ENCODE peak calls at places on chromosomes 2 and 18, in six cellular contexts. M is Caco-2; A is NCI-H1092; Y is GM13977; O is breast epithelium; H is stimulated activated CD4-positive, alpha-beta T cell treated with anti-CD3 and anti-CD28 coated beads, Interleukin-15, amount 100 ng/mL, for 24 hours. N is an unnamed sample.

GRCh38 chr2:73859721-73860586 is 31.2 kb downstream of the STAMBP start:
- DNase-seq in M (no peak), A (no peak), Y (no peak), O (no peak), H (peak), N (no peak)

GRCh38 chr2:18380316-18380715 is 180.1 kb downstream of the RDH14 start:
- DNase-seq in M (no peak), A (no peak), Y (no peak), O (no peak), H (no peak), N (no peak)

GRCh38 chr18:49845629-49846252 is 32.4 kb upstream of the ACAA2 start:
- DNase-seq in M (no peak), A (no peak), Y (no peak), O (no peak), H (no peak), N (no peak)

GRCh38 chr2:127611076-127611925 is 34.7 kb upstream of the GPR17 start:
- DNase-seq in M (peak), A (no peak), Y (no peak), O (no peak), H (no peak), N (no peak)

GRCh38 chr2:71546777-71547281 is 93.5 kb downstream of the DYSF start:
- DNase-seq in M (no peak), A (no peak), Y (no peak), O (no peak), H (no peak), N (no peak)

GRCh38 chr2:42977236-42978174 is 185.1 kb upstream of the HAAO start:
- DNase-seq in M (peak), A (no peak), Y (no peak), O (peak), H (no peak), N (no peak)

GRCh38 chr18:13216732-13217465 is 1.7 kb upstream of the LDLRAD4 start:
- DNase-seq in M (no peak), A (peak), Y (peak), O (no peak), H (peak), N (no peak)

GRCh38 chr2:14524041-14524802 is 108.3 kb upstream of the LRATD1 start:
- DNase-seq in M (no peak), A (no peak), Y (no peak), O (no peak), H (no peak), N (no peak)

GRCh38 chr2:129877795-129878775 is 101.4 kb upstream of the RAB6C start:
- DNase-seq in M (no peak), A (no peak), Y (peak), O (peak), H (no peak), N (no peak)

GRCh38 chr2:15751477-15751876 is 159.8 kb downstream of the DDX1 start:
- DNase-seq in M (no peak), A (no peak), Y (no peak), O (no peak), H (no peak), N (no peak)

GRCh38 chr2:11121099-11121822 is 34.0 kb upstream of the SLC66A3 start:
- DNase-seq in M (no peak), A (no peak), Y (no peak), O (no peak), H (no peak), N (no peak)

N was measured in GM06990.